ENCODE peak calls at places on chromosomes 16 and 17, in eight cellular contexts. N is stimulated activated CD8-positive, alpha-beta memory T cell treated with anti-CD3 and anti-CD28 coated beads, Interleukin-7, amount 100 ng/mL, for 24 hours; F is activated T-cell treated with anti-CD3 and anti-CD28 coated beads, Interleukin-2, amount 50 U/mL, for 72 hours; H is endodermal cell; O is stimulated activated CD4-positive, alpha-beta T cell treated with anti-CD3 and anti-CD28 coated beads, Interleukin-15, amount 100 ng/mL, for 1 hour; Z is kidney tubule cell; M is epithelial cell of proximal tubule; J is T-helper 1 cell. T is an unnamed sample.

GRCh38 chr17:34996422-34997029 is 16.2 kb downstream of the LIG3 start:
- DNase-seq in J (no peak), F (no peak), M (no peak), Z (no peak), H (no peak), O (no peak), N (no peak), T (no peak)

GRCh38 chr16:80738521-80738920 is 65.9 kb downstream of the CDYL2 start:
- DNase-seq in O (no peak), H (no peak), J (no peak), Z (no peak), F (no peak), M (no peak), N (no peak), T (no peak)

GRCh38 chr17:50218771-50219315 is 17.4 kb upstream of the COL1A1 start:
- DNase-seq in Z (peak; percentile 95), F (no peak), O (no peak), M (peak; percentile 49), H (peak; percentile 58), J (no peak), N (no peak), T (no peak)

GRCh38 chr16:50305441-50306061 is 39.2 kb downstream of the ADCY7 start:
- DNase-seq in M (no peak), O (no peak), F (no peak), Z (no peak), N (no peak), H (peak; percentile 46), J (no peak), T (no peak)

GRCh38 chr17:62824290-62825135 is 16.4 kb upstream of the MARCHF10 start:
- DNase-seq in J (no peak), N (no peak), Z (peak; percentile 99), M (peak; percentile 97), F (no peak), H (peak; percentile 86), O (no peak), T (no peak)

GRCh38 chr17:75271955-75272847 is 1.2 kb upstream of the MIF4GD start:
- DNase-seq in N (no peak), H (peak; percentile 66), M (no peak), J (no peak), F (no peak), O (no peak), Z (no peak), T (no peak)

GRCh38 chr17:71472809-71473789 is 647.7 kb upstream of the SOX9 start:
- DNase-seq in H (peak; percentile 72), O (no peak), F (no peak), J (no peak), N (no peak), M (no peak), Z (peak; percentile 64), T (peak; percentile 7)

GRCh38 chr16:12917653-12918052 is 16.3 kb downstream of the SHISA9 start:
- DNase-seq in F (no peak), O (no peak), Z (peak; percentile 76), M (peak; percentile 60), J (no peak), H (no peak), N (no peak), T (no peak)

GRCh38 chr16:85894266-85894665 is 4.7 kb upstream of the IRF8 start:
- DNase-seq in M (no peak), J (no peak), Z (no peak), N (no peak), F (peak; percentile 15), O (no peak), H (peak; percentile 86), T (no peak)

GRCh38 chr17:16439303-16439791 is 24.0 kb downstream of the TRPV2 start:
- DNase-seq in Z (peak; percentile 49), J (no peak), F (no peak), O (no peak), M (no peak), N (no peak), H (no peak), T (no peak)

GRCh38 chr16:67028555-67029248 is at the start of gene CBFB:
- DNase-seq in H (peak; percentile 96), M (no peak), O (peak; percentile 89), N (peak; percentile 82), Z (peak; percentile 95), J (peak; percentile 95), F (peak; percentile 96), T (peak; percentile 83)